ENCODE peak calls at places on chromosomes 5 and 9, in six cellular contexts. C is H9, X is transverse colon, M is lung, G is heart right ventricle, O is tibial artery. W is an unnamed sample. For H3K4me1 and H3K27me3, the result is how much of the 10 kb centered on the place peaks cover.

GRCh38 chr5:155620819-155621410 is 607.4 kb downstream of the KIF4B start:
- DNase-seq in C (peak), X (no peak), M (no peak), G (no peak), O (no peak), W (no peak)

GRCh38 chr5:110716247-110717245 is 9.9 kb downstream of the TMEM232 start:
- DNase-seq in C (no peak), X (no peak), M (no peak), G (no peak), O (no peak), W (no peak)

GRCh38 chr5:86337667-86338460 is 279.9 kb upstream of the COX7C start:
- DNase-seq in C (peak), X (no peak), M (no peak), G (no peak), O (peak), W (no peak)

GRCh38 chr9:109542922-109543321 is 44.8 kb upstream of the PTPN3 start:
- DNase-seq in C (no peak), X (no peak), M (no peak), G (no peak), O (no peak), W (no peak)

GRCh38 chr9:115691686-115692085 is 461.9 kb upstream of the PAPPA start:
- DNase-seq in C (no peak), X (no peak), M (no peak), G (no peak), O (no peak), W (no peak)

GRCh38 chr9:130893250-130894101 is 3.1 kb downstream of the QRFP start:
- DNase-seq in C (peak), X (peak), M (peak), G (peak), O (no peak), W (no peak)

GRCh38 chr9:34701023-34701768 is 8.7 kb downstream of the CCL21 start:
- DNase-seq in C (peak), X (peak), M (peak), G (peak), O (peak), W (peak)

GRCh38 chr9:84325347-84325982 is 15.1 kb downstream of the SLC28A3 start:
- DNase-seq in C (no peak), X (no peak), M (no peak), G (no peak), O (no peak), W (no peak)

GRCh38 chr9:35891649-35892048 is 14.4 kb upstream of the HRCT1 start:
- DNase-seq in C (no peak), X (no peak), M (no peak), G (no peak), O (no peak), W (no peak)

GRCh38 chr9:133106511-133107244 is 14.4 kb downstream of the RALGDS start:
- DNase-seq in C (no peak), X (no peak), M (no peak), G (no peak), O (peak), W (no peak)

GRCh38 chr5:65041296-65042158 is 272.8 kb downstream of the CWC27 start:
- DNase-seq in C (no peak), X (no peak), M (no peak), G (no peak), O (no peak), W (no peak)

GRCh38 chr5:169641253-169641652 is 4.2 kb downstream of the DOCK2 start:
- DNase-seq in C (no peak), X (no peak), M (no peak), G (no peak), O (no peak), W (no peak)

DNA sequence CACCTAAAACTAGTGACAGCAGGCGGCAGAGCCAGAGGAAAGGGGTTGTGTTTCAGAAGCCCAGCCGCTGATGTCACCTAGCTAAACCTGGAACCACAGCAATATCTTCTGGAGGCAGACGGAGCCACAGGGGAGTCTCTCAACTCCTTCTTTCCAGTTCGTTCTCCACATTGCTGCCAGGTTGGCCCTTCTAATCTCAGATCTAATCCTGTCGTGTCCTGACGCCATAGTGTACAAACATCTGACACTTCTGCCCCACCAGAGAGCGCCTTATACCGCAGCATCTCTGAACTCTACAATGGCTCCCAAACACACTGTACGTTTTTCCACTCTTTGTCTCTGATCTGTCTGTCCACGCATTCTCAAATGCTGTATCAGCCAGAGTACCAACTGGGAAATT is 240.0 kb downstream of the SMARCA2 start:
- DNase-seq in C (no peak), X (no peak), M (no peak), G (no peak), O (no peak), W (no peak)
- H3K4me1 ChIP-seq in C (under half), X (under half), M (under half), G (under half), O (under half), W (under half)

DNA sequence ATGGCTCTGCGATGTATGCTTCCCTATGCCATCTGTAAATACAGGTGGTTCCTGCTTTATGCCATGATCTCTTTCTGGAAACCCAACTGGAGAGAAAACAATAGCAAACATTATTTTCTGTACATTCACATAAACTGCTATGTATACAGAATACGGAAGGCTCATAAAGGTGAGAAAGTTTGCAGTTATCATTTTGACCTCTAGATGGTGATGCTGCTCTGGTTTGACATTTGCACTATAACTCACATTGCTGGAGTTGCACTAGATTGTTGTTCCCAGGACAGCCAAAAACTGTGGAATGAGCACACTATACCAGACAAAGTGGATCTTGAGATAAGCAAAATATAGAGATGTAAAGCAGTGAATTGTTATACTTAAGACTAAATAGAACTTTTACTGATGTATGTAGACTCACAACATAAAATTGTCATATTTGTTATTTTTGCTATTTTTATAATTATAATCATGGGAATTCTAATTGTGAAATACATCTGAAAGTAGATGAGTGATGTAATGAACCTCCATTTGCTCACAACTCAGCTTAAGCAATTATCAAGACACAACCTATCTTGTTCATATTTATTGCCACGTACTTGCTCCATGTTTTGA is 246.5 kb downstream of the PTPRD start:
- DNase-seq in C (no peak), X (no peak), M (no peak), G (no peak), O (no peak), W (no peak)
- TF ChIP-seq CTCF in C (peak), X (peak), M (no peak), G (peak), O (peak), W (no peak)

DNA sequence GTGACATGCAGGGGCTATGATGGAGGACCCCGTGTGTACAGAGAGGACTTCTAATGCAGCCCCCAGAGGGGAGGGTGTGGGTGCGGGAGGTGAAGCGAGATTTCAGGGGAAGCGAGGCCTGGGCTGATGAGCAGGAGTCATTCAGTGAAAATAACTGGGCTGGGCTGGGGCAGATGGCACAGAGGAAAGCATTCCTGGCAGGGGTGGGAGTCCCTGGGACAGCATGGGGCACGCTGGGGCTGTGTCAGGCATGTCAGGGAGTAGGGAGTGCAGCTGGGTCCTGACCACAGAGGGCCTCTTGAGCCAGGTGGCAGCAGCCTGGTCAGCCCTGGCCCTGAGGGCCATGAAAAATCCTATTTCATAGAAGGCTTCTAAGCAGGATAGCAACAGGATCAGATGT is 36.6 kb downstream of the COL15A1 start:
- DNase-seq in C (no peak), X (no peak), M (no peak), G (no peak), O (no peak), W (no peak)
- H3K27me3 ChIP-seq in C (under half), X (under half), M (under half), G (under half), O (under half), W (under half)

DNA sequence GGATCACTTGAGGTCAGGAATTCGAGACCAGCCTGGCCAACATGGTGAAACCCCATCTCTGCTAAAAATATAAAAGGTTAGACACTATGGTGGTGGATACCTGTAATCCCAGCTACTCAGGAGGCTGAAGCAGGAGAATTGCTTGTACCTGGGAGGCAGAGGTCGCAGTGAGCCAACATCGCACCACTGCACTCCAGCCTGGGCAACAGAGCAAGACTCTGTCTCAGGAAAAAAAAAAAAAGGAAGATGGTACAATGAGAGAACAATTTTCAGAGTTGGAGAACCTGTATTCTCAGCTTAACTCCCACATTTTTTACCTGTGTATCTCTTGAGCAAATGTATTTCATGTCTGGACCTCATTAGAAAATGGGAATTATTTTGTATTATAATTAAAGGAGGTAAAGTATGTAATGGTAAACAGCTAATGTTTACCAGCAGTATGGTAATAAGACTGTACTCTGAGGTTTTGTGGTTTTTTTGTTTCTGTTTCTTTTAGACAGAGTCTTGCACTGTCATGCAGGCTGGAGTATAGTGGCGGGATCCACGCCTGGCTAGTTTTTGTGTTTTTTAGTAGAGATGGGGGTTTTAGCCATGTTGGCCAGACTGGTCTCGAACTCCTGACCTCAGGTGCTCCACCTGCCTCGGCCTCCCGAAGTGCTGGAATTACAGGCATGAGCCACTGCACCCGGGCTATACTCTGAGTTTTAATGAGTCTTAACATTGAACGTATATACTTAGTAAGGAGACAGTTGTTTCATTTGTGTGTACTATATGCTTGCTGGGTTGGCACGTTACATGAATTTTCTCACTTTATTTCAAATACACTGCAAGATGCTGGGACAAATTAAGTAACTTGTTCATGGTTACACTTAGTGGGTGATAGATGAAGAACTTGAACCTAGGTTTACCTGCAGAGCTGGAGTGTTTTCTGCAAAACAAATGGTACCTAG is 16.2 kb downstream of the UHRF2 start:
- DNase-seq in C (no peak), X (no peak), M (no peak), G (no peak), O (no peak), W (peak)
- H3K4me1 ChIP-seq in C (under half), X (under half), M (under half), G (under half), O (under half), W (under half)

GRCh38 chr5:111755942-111756353 is 1.0 kb downstream of the NREP start:
- DNase-seq in C (no peak), X (no peak), M (no peak), G (no peak), O (no peak), W (no peak)

GRCh38 chr5:111757582-111758283 is 739 bp upstream of the NREP start:
- DNase-seq in C (peak), X (peak), M (peak), G (peak), O (peak), W (peak)

GRCh38 chr5:111755264-111755941 is 1.6 kb downstream of the NREP start:
- DNase-seq in C (no peak), X (no peak), M (no peak), G (no peak), O (no peak), W (no peak)

GRCh38 chr5:111758284-111758628 is 1.3 kb upstream of the NREP start:
- DNase-seq in C (no peak), X (no peak), M (no peak), G (no peak), O (no peak), W (no peak)

DNA sequence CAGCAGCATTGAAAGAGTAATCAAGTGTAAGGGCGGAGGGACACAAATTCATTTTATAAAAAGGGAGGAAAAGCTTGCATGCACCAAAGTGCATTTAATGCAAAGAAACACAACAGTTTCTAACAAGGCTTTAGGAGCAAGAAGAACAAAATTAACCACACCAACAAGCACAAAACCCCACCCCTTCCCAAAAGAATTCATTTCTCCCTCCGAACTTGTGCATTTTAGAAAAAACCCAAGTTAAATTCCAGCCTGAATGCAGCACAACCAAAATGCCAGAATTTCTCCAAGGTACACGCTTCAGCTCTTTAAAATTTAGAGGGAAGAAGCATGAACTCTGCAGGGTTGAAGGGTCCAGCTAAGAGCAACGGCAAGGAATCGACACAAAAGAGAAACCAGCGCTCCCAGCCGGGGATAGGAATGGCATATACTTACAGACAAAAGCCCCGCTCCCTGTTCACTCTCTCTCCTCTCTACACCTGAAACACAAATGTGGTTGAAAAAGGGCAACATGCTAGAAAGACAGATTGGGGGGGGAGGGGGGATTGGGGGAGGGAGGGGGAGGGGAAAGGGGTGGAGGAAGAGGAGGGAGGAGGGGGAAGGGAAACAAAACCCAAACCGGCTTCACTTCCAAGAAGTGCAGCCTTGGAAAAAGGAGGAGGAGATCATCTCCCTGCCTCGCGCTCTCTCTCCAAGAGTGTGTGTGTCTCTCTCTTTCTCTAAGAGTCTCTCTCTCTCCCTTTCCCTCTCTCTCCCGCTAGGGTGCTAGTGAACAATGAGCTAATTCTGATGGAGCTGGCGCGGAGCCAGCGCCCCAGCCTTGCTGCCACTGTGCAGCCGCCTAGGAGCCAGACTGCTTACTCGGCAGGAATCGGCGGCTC is at the start of gene NREP:
- DNase-seq in C (peak), X (peak), M (peak), G (peak), O (peak), W (peak)
- TF ChIP-seq CTCF in C (peak), X (peak), M (no peak), G (no peak), O (peak), W (peak)

DNA sequence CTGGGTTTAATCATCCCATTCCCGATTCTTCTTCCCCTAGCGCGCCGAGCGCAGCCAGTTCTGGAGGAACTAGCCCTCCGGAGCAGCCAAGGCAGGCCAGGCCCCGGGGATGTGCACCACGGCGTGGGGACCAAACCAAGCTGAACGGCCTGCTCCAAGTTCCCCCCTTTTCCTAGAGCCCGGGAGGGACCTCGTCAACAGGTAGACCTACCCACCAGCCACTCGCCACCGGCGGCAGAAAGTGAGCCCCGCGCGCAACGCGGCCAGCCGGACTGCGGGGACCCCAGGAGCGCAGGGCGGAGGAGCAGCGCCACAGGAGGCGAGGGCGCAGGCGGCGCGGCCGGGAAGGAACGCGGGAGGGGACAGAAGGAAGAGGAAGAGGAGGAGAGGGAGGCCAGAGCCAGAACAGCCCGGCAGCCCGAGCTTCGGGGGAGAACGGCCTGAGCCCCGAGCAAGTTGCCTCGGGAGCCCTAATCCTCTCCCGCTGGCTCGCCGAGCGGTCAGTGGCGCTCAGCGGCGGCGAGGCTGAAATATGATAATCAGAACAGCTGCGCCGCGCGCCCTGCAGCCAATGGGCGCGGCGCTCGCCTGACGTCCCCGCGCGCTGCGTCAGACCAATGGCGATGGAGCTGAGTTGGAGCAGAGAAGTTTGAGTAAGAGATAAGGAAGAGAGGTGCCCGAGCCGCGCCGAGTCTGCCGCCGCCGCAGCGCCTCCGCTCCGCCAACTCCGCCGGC is at the start of gene ISL1:
- DNase-seq in C (peak), X (peak), M (peak), G (no peak), O (no peak), W (no peak)
- H3K27me3 ChIP-seq in C (half or more), X (half or more), M (under half), G (half or more), O (half or more), W (under half)

GRCh38 chr9:38018230-38018963 is 50.6 kb downstream of the SHB start:
- DNase-seq in C (no peak), X (no peak), M (no peak), G (no peak), O (no peak), W (no peak)
- H3K4me1 ChIP-seq in C (under half), X (under half), M (under half), G (half or more), O (half or more), W (under half)

W was measured in CD8-positive, alpha-beta T cell.